ENCODE peak calls at places on chromosomes 7 and 10, in six cellular contexts. M is HCT116, E is astrocyte, D is H9, V is GM23248, X is fibroblast of lung. I is an unnamed sample. For H4K20me1, the result is how much of the 10 kb centered on the place peaks cover.

GRCh38 chr7:46091071-46091470 is 170.0 kb upstream of the IGFBP3 start:
- DNase-seq in E (no peak), M (no peak), X (no peak), D (no peak), V (no peak), I (no peak)

GRCh38 chr10:7948601-7949000 is 105.9 kb upstream of the GATA3 start:
- DNase-seq in E (peak), D (no peak), X (peak), V (peak), M (no peak), I (peak)

GRCh38 chr10:85666106-85666505 is 700.5 kb downstream of the GRID1 start:
- DNase-seq in E (no peak), X (no peak), M (no peak), D (no peak), V (no peak), I (no peak)

GRCh38 chr10:104304927-104305326 is 33.3 kb downstream of the ITPRIP start:
- DNase-seq in V (no peak), E (no peak), D (no peak), M (no peak), X (peak), I (no peak)

GRCh38 chr10:2867788-2868299 is 199.5 kb upstream of the PFKP start:
- DNase-seq in D (no peak), X (no peak), M (no peak), V (no peak), E (no peak), I (no peak)

GRCh38 chr7:92020636-92021035 is 80.0 kb downstream of the AKAP9 start:
- DNase-seq in E (peak), X (no peak), D (no peak), M (no peak), V (peak), I (no peak)

GRCh38 chr10:75121322-75121721 is 9.9 kb downstream of the SAMD8 start:
- DNase-seq in V (no peak), X (no peak), M (no peak), D (no peak), E (no peak), I (no peak)

GRCh38 chr10:4889959-4890358 is 64.0 kb downstream of the AKR1E2 start:
- DNase-seq in X (no peak), V (no peak), D (no peak), E (no peak), M (no peak), I (no peak)

GRCh38 chr7:18356195-18356645 is 139.3 kb upstream of the HDAC9 start:
- DNase-seq in M (peak), X (peak), V (peak), E (peak), D (no peak), I (peak)

GRCh38 chr7:87935373-87935706 is 1.3 kb downstream of the ADAM22 start:
- DNase-seq in M (no peak), D (no peak), X (no peak), E (no peak), V (no peak), I (no peak)

GRCh38 chr7:46583606-46584005 is 662.5 kb upstream of the IGFBP3 start:
- DNase-seq in D (no peak), X (peak), M (no peak), E (peak), V (peak), I (no peak)

GRCh38 chr7:50690541-50691011 is 92.1 kb downstream of the GRB10 start:
- DNase-seq in D (no peak), X (no peak), M (no peak), V (no peak), E (peak), I (no peak)

GRCh38 chr7:50308301-50309129 is 4.0 kb downstream of the IKZF1 start:
- DNase-seq in V (no peak), X (no peak), D (no peak), E (no peak), M (no peak), I (no peak)

GRCh38 chr10:117318909-117319308 is 56.3 kb downstream of the PDZD8 start:
- DNase-seq in X (peak), D (no peak), E (no peak), V (peak), M (no peak), I (peak)

GRCh38 chr10:7965457-7965856 is 89.0 kb upstream of the GATA3 start:
- DNase-seq in D (no peak), X (no peak), E (no peak), M (no peak), V (no peak), I (no peak)

GRCh38 chr7:10210000-10210399 is 763.7 kb upstream of the PHF14 start:
- DNase-seq in M (no peak), D (no peak), V (no peak), E (no peak), X (no peak), I (no peak)

GRCh38 chr7:23226841-23227450 is 19.6 kb upstream of the GPNMB start:
- DNase-seq in M (no peak), V (no peak), D (no peak), X (no peak), E (no peak), I (no peak)

GRCh38 chr10:85039311-85039710 is 710.9 kb downstream of the CCSER2 start:
- DNase-seq in E (no peak), D (no peak), M (no peak), X (no peak), V (no peak), I (no peak)

GRCh38 chr7:96076350-96076707 is 245.6 kb downstream of the SLC25A13 start:
- DNase-seq in D (no peak), V (no peak), E (no peak), M (no peak), X (no peak), I (peak)

GRCh38 chr10:100184426-100185219 is 1.2 kb downstream of the ERLIN1 start:
- DNase-seq in E (no peak), X (peak), D (no peak), M (peak), V (peak), I (peak)

GRCh38 chr10:35416628-35417625 is 80.6 kb downstream of the CCNY start:
- DNase-seq in X (no peak), V (no peak), M (no peak), E (peak), D (no peak), I (peak)

GRCh38 chr7:7996568-7996967 is 28.0 kb downstream of the GLCCI1 start:
- DNase-seq in V (peak), M (no peak), D (no peak), X (peak), E (peak), I (no peak)

GRCh38 chr7:44177570-44178131 is 11.6 kb downstream of the GCK start:
- DNase-seq in M (no peak), E (peak), V (peak), D (peak), X (peak), I (no peak)

GRCh38 chr10:43192824-43193223 is 54.6 kb downstream of the CSGALNACT2 start:
- DNase-seq in D (peak), E (no peak), X (no peak), M (no peak), V (peak), I (no peak)

GRCh38 chr7:29375641-29376562 is 181.3 kb downstream of the CHN2 start:
- DNase-seq in E (no peak), M (peak), D (peak), V (no peak), X (no peak), I (no peak)

GRCh38 chr10:7986851-7987250 is 67.6 kb upstream of the GATA3 start:
- DNase-seq in D (no peak), E (peak), M (no peak), V (no peak), X (peak), I (no peak)

GRCh38 chr10:129161184-129161583 is 305.9 kb upstream of the MGMT start:
- DNase-seq in X (peak), V (peak), D (peak), M (no peak), E (no peak), I (peak)

GRCh38 chr10:80702143-80702542 is 164.4 kb downstream of the SH2D4B start:
- DNase-seq in X (no peak), D (no peak), E (no peak), M (no peak), V (no peak), I (no peak)

GRCh38 chr10:33982995-33983394 is 648.5 kb upstream of the NRP1 start:
- DNase-seq in X (peak), E (peak), D (no peak), M (no peak), V (peak), I (no peak)

GRCh38 chr7:152572101-152572500 is 103.8 kb downstream of the XRCC2 start:
- DNase-seq in M (no peak), E (no peak), V (peak), X (no peak), D (no peak), I (no peak)

GRCh38 chr10:2968401-2968800 is 98.9 kb upstream of the PFKP start:
- DNase-seq in V (peak), X (no peak), E (peak), D (no peak), M (no peak), I (no peak)

GRCh38 chr7:147909712-147910111 is 680.9 kb upstream of the C7orf33 start:
- DNase-seq in D (no peak), E (no peak), M (no peak), X (no peak), V (no peak), I (no peak)

GRCh38 chr7:130178251-130178650 is 27.0 kb downstream of the TMEM209 start:
- DNase-seq in X (no peak), V (no peak), M (no peak), D (no peak), E (no peak), I (no peak)

GRCh38 chr7:43639858-43640491 is 57.1 kb downstream of the STK17A start:
- DNase-seq in E (peak), D (no peak), M (no peak), V (peak), X (peak), I (peak)

GRCh38 chr7:140479739-140480084 is 407 bp upstream of the MKRN1 start:
- DNase-seq in E (no peak), D (no peak), V (no peak), M (no peak), X (no peak), I (no peak)

GRCh38 chr7:140489021-140489349 is 9.7 kb upstream of the MKRN1 start:
- DNase-seq in V (no peak), D (no peak), M (no peak), E (no peak), X (no peak), I (no peak)

GRCh38 chr7:140484479-140484878 is 5.2 kb upstream of the MKRN1 start:
- DNase-seq in E (no peak), X (no peak), M (no peak), V (no peak), D (no peak), I (no peak)

GRCh38 chr7:140484951-140485350 is 5.6 kb upstream of the MKRN1 start:
- DNase-seq in E (no peak), D (no peak), V (no peak), M (no peak), X (no peak), I (no peak)

GRCh38 chr7:140485463-140486265 is 6.4 kb upstream of the MKRN1 start:
- DNase-seq in M (no peak), D (peak), E (no peak), V (no peak), X (no peak), I (no peak)
- H3K9ac ChIP-seq in M (no peak), D (no peak), E (no peak), V (no peak), X (no peak), I (no peak)

GRCh38 chr7:127815631-127816145 is 163.7 kb downstream of the SND1 start:
- DNase-seq in D (no peak), E (no peak), V (no peak), M (no peak), X (no peak), I (no peak)

GRCh38 chr7:127817466-127817865 is 165.5 kb downstream of the SND1 start:
- DNase-seq in X (no peak), M (no peak), E (no peak), V (peak), D (no peak), I (no peak)

GRCh38 chr7:127819975-127820778 is 168.2 kb downstream of the SND1 start:
- DNase-seq in V (peak), M (peak), X (peak), D (no peak), E (peak), I (no peak)

GRCh38 chr7:127813991-127814556 is 162.1 kb downstream of the SND1 start:
- DNase-seq in X (peak), D (no peak), V (peak), E (peak), M (no peak), I (no peak)

DNA sequence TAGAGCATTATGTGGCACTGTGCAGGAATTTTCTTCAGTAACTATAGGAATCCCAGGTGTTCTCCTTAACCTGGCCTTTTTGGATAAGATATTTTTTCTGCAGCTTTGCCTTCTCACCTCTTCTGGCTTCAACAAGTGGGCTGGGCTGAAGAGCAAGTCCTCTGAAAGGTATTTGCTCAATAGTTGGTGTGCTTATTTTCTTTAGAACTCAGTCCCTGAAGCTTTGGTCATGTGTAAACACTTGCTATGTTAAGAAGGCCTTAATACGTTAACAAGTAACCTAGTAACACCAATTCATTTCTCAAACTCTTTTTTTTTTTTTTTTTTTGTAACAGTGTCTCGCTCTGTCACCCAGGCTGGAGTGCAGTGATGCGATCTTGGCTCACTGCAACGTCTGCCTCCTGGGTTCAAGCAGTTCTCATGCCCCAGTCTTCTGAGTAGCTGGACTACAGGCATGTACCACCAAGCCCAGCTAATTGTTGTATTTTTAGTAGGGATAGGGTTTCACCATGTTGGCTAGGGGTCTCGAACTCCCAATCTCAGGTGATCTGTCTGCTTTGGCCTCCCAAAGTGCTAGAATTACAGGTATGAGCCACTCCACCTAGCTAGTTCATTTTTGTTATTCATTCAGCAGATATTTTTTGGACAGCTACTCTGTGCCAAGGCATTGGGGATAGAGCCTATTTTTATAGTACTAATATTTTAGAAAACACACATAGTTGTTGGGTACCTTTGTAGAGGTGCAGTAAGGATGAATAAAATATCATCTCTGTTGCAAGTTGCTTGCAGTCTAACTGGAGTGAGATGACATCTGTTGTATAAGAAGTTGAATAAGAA is 164.6 kb downstream of the SND1 start:
- DNase-seq in E (no peak), V (no peak), X (no peak), D (no peak), M (no peak), I (no peak)
- H4K20me1 ChIP-seq in E (half or more), V (under half), X (under half), D (under half), M (under half), I (under half)

DNA sequence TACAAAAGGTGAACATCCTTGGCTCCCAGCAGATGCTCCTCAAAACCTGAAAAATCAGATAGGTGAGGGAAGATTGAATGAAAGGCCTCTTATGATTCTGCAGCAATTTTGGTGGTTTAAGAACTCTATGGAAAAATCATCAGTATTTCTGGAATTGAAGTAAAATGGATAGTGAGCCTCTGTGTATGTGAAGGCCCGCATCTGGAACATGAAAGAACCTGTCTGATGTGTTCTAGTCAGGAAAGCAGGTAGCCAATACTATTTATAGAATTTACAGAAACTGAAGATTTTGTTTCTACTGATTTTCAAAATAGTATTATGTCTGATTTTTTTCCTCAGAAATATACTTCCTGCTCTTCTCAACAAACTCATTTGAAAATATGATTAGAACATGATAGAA is 37.3 kb downstream of the EGFR start:
- DNase-seq in V (no peak), M (no peak), E (no peak), D (no peak), X (no peak), I (no peak)
- H3K9ac ChIP-seq in V (peak), M (no peak), E (no peak), D (no peak), X (no peak), I (no peak)

GRCh38 chr10:130377986-130378545 is 241.9 kb downstream of the GLRX3 start:
- DNase-seq in E (no peak), D (no peak), X (no peak), M (no peak), V (no peak), I (no peak)
- H4K20me1 ChIP-seq in E (under half), D (under half), X (under half), M (under half), V (under half), I (under half)